ENCODE peak calls at places on chromosome 18, in six cellular contexts. S is Calu3, C is brain microvascular endothelial cell, J is astrocyte of the spinal cord, O is HFFc6, V is GM13977. T is an unnamed sample.

GRCh38 chr18:3663870-3664512 is 214.0 kb downstream of the TGIF1 start:
- DNase-seq in C (no peak), O (no peak), S (no peak), J (no peak), V (no peak), T (no peak)

GRCh38 chr18:66640431-66640830 is 36.5 kb upstream of the CDH19 start:
- DNase-seq in S (no peak), J (no peak), C (peak; percentile 58), V (no peak), O (no peak), T (no peak)

GRCh38 chr18:12307251-12307736 is 747 bp upstream of the TUBB6 start:
- DNase-seq in J (peak; percentile 78), O (peak; percentile 69), C (peak; percentile 60), V (peak; percentile 52), S (no peak), T (no peak)

GRCh38 chr18:22848618-22849017 is 84.5 kb upstream of the RBBP8 start:
- DNase-seq in V (no peak), J (no peak), C (peak; percentile 23), S (no peak), O (no peak), T (no peak)

GRCh38 chr18:63444567-63444966 is 22.3 kb upstream of the VPS4B start:
- DNase-seq in J (peak; percentile 39), C (peak; percentile 69), V (peak; percentile 43), O (peak; percentile 61), S (no peak), T (no peak)

GRCh38 chr18:54102123-54102522 is 122.3 kb downstream of the MBD2 start:
- DNase-seq in C (no peak), V (no peak), O (no peak), S (no peak), J (no peak), T (no peak)

GRCh38 chr18:49697757-49698595 is 115.4 kb downstream of the ACAA2 start:
- DNase-seq in V (no peak), J (peak; percentile 7), S (no peak), O (peak; percentile 23), C (no peak), T (no peak)

GRCh38 chr18:59665057-59666007 is 31.9 kb downstream of the CCBE1 start:
- DNase-seq in J (peak; percentile 54), V (no peak), S (no peak), C (no peak), O (no peak), T (no peak)

GRCh38 chr18:67300498-67300897 is 216.0 kb downstream of the DSEL start:
- DNase-seq in O (no peak), V (no peak), S (no peak), J (no peak), C (no peak), T (no peak)

GRCh38 chr18:79718126-79718525 is 38.5 kb downstream of the CTDP1 start:
- DNase-seq in J (no peak), C (no peak), O (no peak), S (no peak), V (no peak), T (no peak)

GRCh38 chr18:13369353-13369752 is 150.8 kb downstream of the LDLRAD4 start:
- DNase-seq in J (no peak), C (no peak), O (no peak), V (no peak), S (no peak), T (no peak)

GRCh38 chr18:11902522-11903292 is 5.4 kb downstream of the MPPE1 start:
- DNase-seq in O (no peak), S (no peak), C (no peak), V (no peak), J (peak; percentile 24), T (no peak)

GRCh38 chr18:64019922-64020756 is 50.3 kb downstream of the SERPINB8 start:
- DNase-seq in S (no peak), C (no peak), J (peak; percentile 3), O (no peak), V (no peak), T (no peak)

GRCh38 chr18:50507120-50507590 is 52.7 kb upstream of the MAPK4 start:
- DNase-seq in J (no peak), C (peak; percentile 14), O (no peak), V (peak; percentile 23), S (peak; percentile 63), T (no peak)

GRCh38 chr18:45566025-45566740 is 49.1 kb upstream of the SLC14A2 start:
- DNase-seq in S (no peak), O (peak; percentile 87), V (no peak), J (peak; percentile 72), C (peak; percentile 82), T (no peak)

GRCh38 chr18:8188196-8188595 is 421.0 kb upstream of the RAB12 start:
- DNase-seq in O (no peak), S (no peak), J (peak; percentile 58), V (no peak), C (peak; percentile 78), T (no peak)

GRCh38 chr18:61876899-61877298 is 15.9 kb downstream of the RNF152 start:
- DNase-seq in S (no peak), C (no peak), J (no peak), V (no peak), O (no peak), T (no peak)

GRCh38 chr18:3485153-3486149 is 35.5 kb downstream of the TGIF1 start:
- DNase-seq in J (no peak), C (no peak), V (no peak), O (no peak), S (no peak), T (no peak)

GRCh38 chr18:47063070-47063469 is 27.6 kb upstream of the ELOA2 start:
- DNase-seq in O (no peak), V (no peak), S (no peak), J (no peak), C (no peak), T (no peak)

GRCh38 chr18:68972176-68972575 is 174.3 kb downstream of the CCDC102B start:
- DNase-seq in O (no peak), V (no peak), J (no peak), S (no peak), C (peak; percentile 8), T (no peak)

GRCh38 chr18:12435867-12436266 is 28.1 kb downstream of the PRELID3A start:
- DNase-seq in V (no peak), C (no peak), O (no peak), S (no peak), J (no peak), T (no peak)

GRCh38 chr18:56541340-56541739 is 97.1 kb downstream of the TXNL1 start:
- DNase-seq in C (no peak), O (no peak), S (no peak), V (no peak), J (no peak), T (no peak)

GRCh38 chr18:74818776-74819175 is 221.1 kb downstream of the ZNF407 start:
- DNase-seq in V (no peak), S (no peak), J (peak; percentile 36), O (no peak), C (no peak), T (no peak)

GRCh38 chr18:74820160-74820780 is 222.6 kb downstream of the ZNF407 start:
- DNase-seq in O (no peak), J (no peak), S (no peak), C (no peak), V (no peak), T (no peak)

GRCh38 chr18:74817576-74817975 is 219.9 kb downstream of the ZNF407 start:
- DNase-seq in V (no peak), J (peak; percentile 24), O (no peak), S (no peak), C (no peak), T (no peak)

GRCh38 chr18:74825460-74825859 is 227.8 kb downstream of the ZNF407 start:
- DNase-seq in J (no peak), C (no peak), V (no peak), O (no peak), S (no peak), T (no peak)

DNA sequence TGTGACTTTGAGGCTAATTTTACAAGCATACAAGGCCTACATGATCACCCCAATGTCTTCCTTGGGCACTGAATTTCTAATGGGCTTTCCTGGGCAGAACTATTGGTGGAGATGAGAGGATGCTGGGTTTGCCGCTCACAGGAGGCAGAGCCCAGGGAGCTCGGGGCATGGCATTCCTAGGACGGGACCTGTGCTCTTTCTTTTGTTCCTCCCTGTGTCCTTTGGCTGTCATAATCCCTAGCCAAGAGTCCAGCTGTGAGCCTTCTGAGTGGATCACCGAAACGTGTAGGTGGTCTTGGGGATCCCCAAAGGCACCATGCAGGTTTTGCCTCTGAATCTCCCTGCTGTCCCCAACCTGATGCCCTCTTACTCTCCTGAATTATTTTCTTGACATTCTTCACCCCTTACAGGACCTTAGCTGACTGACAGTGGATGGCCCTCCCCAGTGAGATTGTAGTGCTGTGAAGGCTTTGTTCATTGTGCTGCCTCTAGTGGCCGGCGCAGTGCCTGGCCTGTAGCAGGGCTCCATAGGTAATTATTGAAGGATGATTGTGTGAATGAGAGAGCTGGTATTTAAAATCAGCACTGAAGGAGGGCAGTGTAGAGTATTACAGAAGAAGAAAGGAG is 221.9 kb downstream of the ZNF407 start:
- DNase-seq in V (no peak), S (peak; percentile 17), C (no peak), O (no peak), J (no peak), T (no peak)
- TF ChIP-seq CTCF in V (peak; percentile 56), S (peak; percentile 69), C (peak; percentile 81), O (peak; percentile 69), J (peak; percentile 58), T (peak; percentile 73)

GRCh38 chr18:58335821-58336220 is 291.8 kb downstream of the NEDD4L start:
- DNase-seq in O (no peak), S (no peak), C (no peak), V (no peak), J (peak; percentile 24), T (no peak)
- TF ChIP-seq CTCF in O (peak; percentile 59), S (no peak), C (peak; percentile 45), V (no peak), J (peak; percentile 40), T (peak; percentile 60)

DNA sequence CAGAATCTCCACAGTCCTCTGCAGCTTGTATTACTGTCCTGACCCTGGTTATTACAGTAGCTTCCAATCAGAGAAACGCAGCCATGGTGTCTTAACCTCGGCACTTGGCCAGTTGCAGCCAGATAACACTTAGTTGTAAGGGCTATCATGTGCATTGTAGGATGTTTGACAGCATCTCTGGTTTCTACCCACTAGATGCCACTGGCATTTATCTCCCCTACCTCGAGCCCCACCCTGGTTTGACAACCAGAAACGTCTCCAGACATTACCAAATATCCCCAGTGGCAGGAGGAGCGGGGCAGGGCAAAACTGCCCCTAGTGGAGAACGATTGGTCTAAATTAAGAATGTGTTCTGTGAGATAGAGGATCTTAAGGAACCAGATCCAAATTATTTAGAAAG is 13.1 kb downstream of the DSG2 start:
- DNase-seq in C (no peak), V (no peak), S (no peak), O (no peak), J (no peak), T (no peak)
- TF ChIP-seq CTCF in C (peak; percentile 34), V (peak; percentile 22), S (no peak), O (no peak), J (no peak), T (peak; percentile 53)

DNA sequence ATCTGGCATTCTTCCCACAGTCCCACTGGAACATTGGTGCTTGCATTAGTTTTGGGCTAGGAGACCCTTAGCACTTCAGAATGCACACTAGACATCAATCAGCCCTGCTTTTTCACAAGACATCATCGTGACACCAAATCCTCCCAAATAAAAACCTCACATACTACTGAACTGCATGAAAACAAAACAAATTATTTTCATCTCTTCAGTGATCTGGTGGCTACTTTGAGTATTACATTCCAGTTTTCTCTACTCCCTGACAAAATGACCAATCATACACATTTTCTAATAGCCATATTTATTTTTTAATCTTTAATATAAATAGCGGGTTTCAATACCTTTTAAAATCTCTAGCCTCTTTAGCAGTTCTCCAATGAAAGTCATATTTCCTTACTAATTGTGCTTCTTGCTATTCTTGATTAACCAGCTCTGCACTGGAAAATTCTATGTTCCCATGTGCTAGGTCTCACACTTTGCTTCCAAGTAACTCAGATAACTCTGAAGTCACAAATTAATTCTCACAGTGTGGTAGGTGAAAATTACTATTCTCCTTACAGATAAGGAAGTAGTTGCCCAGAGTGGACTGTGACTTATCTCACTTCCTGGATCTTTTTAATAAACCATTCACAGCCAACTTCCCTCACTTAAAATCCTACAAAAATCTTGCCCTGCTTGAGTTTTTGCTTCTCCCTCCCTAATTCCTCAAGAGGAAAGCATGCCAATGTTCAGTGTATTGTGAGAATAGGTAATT is 82.5 kb upstream of the EPB41L3 start:
- DNase-seq in V (no peak), O (no peak), S (no peak), J (no peak), C (no peak), T (no peak)
- TF ChIP-seq CTCF in V (no peak), O (no peak), S (no peak), J (no peak), C (no peak), T (peak; percentile 57)